ENCODE peak calls at places on chromosome 7, in five cellular contexts. Q is GM23248, Z is neuronal stem cell, J is mesendoderm, M is colonic mucosa. L is an unnamed sample.

GRCh38 chr7:77745746-77746145 is 49.5 kb downstream of the RSBN1L start:
- DNase-seq in Q (no peak), Z (no peak), J (no peak), M (no peak), L (no peak)

GRCh38 chr7:50761722-50762121 is 21.0 kb downstream of the GRB10 start:
- DNase-seq in Q (no peak), Z (no peak), J (no peak), M (no peak), L (no peak)

GRCh38 chr7:156139633-156140032 is 327.4 kb upstream of the SHH start:
- DNase-seq in Q (no peak), Z (no peak), J (no peak), M (no peak), L (no peak)

GRCh38 chr7:99235925-99236324 is 28.0 kb upstream of the KPNA7 start:
- DNase-seq in Q (no peak), Z (no peak), J (no peak), M (no peak), L (no peak)

GRCh38 chr7:158784270-158784669 is 45.0 kb downstream of the ESYT2 start:
- DNase-seq in Q (no peak), Z (no peak), J (no peak), M (no peak), L (no peak)

GRCh38 chr7:149772821-149773425 is 465 bp downstream of the ZNF467 start:
- DNase-seq in Q (peak; percentile 27), Z (no peak), J (peak; percentile 51), M (peak; percentile 29), L (no peak)

GRCh38 chr7:100629117-100629711 is 12.1 kb downstream of the TFR2 start:
- DNase-seq in Q (peak; percentile 32), Z (no peak), J (peak; percentile 78), M (no peak), L (no peak)

GRCh38 chr7:65832281-65832680 is 40.6 kb upstream of the VKORC1L1 start:
- DNase-seq in Q (peak; percentile 39), Z (peak; percentile 20), J (peak; percentile 49), M (peak; percentile 23), L (no peak)

GRCh38 chr7:128833148-128833938 is 3.1 kb downstream of the FLNC start:
- DNase-seq in Q (peak; percentile 95), Z (no peak), J (peak; percentile 72), M (peak; percentile 44), L (no peak)

GRCh38 chr7:103573479-103574058 is 127.6 kb upstream of the SLC26A5 start:
- DNase-seq in Q (peak; percentile 41), Z (peak; percentile 39), J (peak; percentile 45), M (no peak), L (peak; percentile 14)

GRCh38 chr7:101347477-101347876 is 15.2 kb upstream of the COL26A1 start:
- DNase-seq in Q (no peak), Z (no peak), J (no peak), M (no peak), L (no peak)

GRCh38 chr7:71237945-71238344 is 106.0 kb downstream of the GALNT17 start:
- DNase-seq in Q (no peak), Z (peak; percentile 24), J (peak; percentile 80), M (no peak), L (no peak)

GRCh38 chr7:28448708-28449107 is 36.4 kb downstream of the CREB5 start:
- DNase-seq in Q (no peak), Z (no peak), J (no peak), M (no peak), L (no peak)

GRCh38 chr7:38524786-38525185 is 106.4 kb downstream of the AMPH start:
- DNase-seq in Q (peak; percentile 13), Z (no peak), J (no peak), M (no peak), L (no peak)

GRCh38 chr7:41996381-41997035 is 240.5 kb downstream of the GLI3 start:
- DNase-seq in Q (peak; percentile 60), Z (no peak), J (no peak), M (no peak), L (no peak)

GRCh38 chr7:111089822-111090426 is 1.0 kb upstream of the LRRN3 start:
- DNase-seq in Q (peak; percentile 65), Z (no peak), J (peak; percentile 56), M (no peak), L (no peak)

GRCh38 chr7:23396222-23396621 is 74.1 kb downstream of the IGF2BP3 start:
- DNase-seq in Q (peak; percentile 87), Z (no peak), J (no peak), M (no peak), L (no peak)

GRCh38 chr7:127776776-127777390 is 124.9 kb downstream of the SND1 start:
- DNase-seq in Q (peak; percentile 90), Z (no peak), J (no peak), M (no peak), L (peak; percentile 39)

GRCh38 chr7:151856516-151856915 is 20.4 kb downstream of the PRKAG2 start:
- DNase-seq in Q (no peak), Z (no peak), J (no peak), M (no peak), L (no peak)

GRCh38 chr7:44477063-44477830 is 13.2 kb downstream of the NUDCD3 start:
- DNase-seq in Q (peak; percentile 94), Z (peak; percentile 62), J (peak; percentile 95), M (peak; percentile 42), L (no peak)

GRCh38 chr7:151377406-151377805 is 32.4 kb downstream of the WDR86 start:
- DNase-seq in Q (no peak), Z (no peak), J (no peak), M (no peak), L (no peak)

GRCh38 chr7:120055300-120055699 is 217.7 kb upstream of the KCND2 start:
- DNase-seq in Q (peak; percentile 75), Z (no peak), J (peak; percentile 55), M (no peak), L (no peak)

GRCh38 chr7:108570146-108570755 is 577 bp downstream of the DNAJB9 start:
- DNase-seq in Q (peak; percentile 77), Z (no peak), J (peak; percentile 65), M (peak; percentile 57), L (no peak)

GRCh38 chr7:23356726-23357125 is 57.6 kb downstream of the MALSU1 start:
- DNase-seq in Q (peak; percentile 73), Z (no peak), J (no peak), M (no peak), L (no peak)

GRCh38 chr7:3336042-3336665 is 35.1 kb downstream of the SDK1 start:
- DNase-seq in Q (no peak), Z (no peak), J (no peak), M (no peak), L (no peak)

GRCh38 chr7:77862691-77863090 is 64.1 kb downstream of the PHTF2 start:
- DNase-seq in Q (peak; percentile 21), Z (no peak), J (no peak), M (no peak), L (no peak)

GRCh38 chr7:15396210-15397158 is 165.3 kb downstream of the AGMO start:
- DNase-seq in Q (no peak), Z (no peak), J (no peak), M (no peak), L (no peak)

GRCh38 chr7:46567858-46568257 is 646.8 kb upstream of the IGFBP3 start:
- DNase-seq in Q (no peak), Z (no peak), J (no peak), M (no peak), L (no peak)

GRCh38 chr7:46566375-46566774 is 645.3 kb upstream of the IGFBP3 start:
- DNase-seq in Q (peak; percentile 77), Z (no peak), J (no peak), M (no peak), L (no peak)

GRCh38 chr7:46571996-46572395 is 650.9 kb upstream of the IGFBP3 start:
- DNase-seq in Q (peak; percentile 14), Z (no peak), J (no peak), M (no peak), L (no peak)

GRCh38 chr7:46568420-46569116 is 647.5 kb upstream of the IGFBP3 start:
- DNase-seq in Q (no peak), Z (no peak), J (no peak), M (peak; percentile 37), L (no peak)

DNA sequence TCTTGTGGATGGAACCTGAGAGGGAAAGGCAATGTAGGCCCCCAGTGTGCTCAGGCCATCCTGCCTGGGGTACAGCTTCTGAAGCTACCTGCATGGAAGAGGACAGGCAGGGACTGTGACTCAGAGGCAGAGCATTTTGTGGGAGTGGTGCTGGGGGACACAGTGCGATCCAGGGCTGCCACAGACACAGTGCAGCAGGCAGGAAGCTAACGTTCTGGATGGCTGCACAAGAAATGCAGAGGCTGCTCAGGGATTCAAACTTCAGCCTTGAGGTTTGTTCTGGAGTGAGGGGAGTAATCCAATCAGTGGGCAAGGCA is 648.0 kb upstream of the IGFBP3 start:
- DNase-seq in Q (no peak), Z (no peak), J (peak; percentile 65), M (no peak), L (no peak)
- H3K9ac ChIP-seq in Q (no peak overlapping the region), Z (no peak overlapping the region), J (no peak overlapping the region), M (no peak overlapping the region), L (no peak overlapping the region)

DNA sequence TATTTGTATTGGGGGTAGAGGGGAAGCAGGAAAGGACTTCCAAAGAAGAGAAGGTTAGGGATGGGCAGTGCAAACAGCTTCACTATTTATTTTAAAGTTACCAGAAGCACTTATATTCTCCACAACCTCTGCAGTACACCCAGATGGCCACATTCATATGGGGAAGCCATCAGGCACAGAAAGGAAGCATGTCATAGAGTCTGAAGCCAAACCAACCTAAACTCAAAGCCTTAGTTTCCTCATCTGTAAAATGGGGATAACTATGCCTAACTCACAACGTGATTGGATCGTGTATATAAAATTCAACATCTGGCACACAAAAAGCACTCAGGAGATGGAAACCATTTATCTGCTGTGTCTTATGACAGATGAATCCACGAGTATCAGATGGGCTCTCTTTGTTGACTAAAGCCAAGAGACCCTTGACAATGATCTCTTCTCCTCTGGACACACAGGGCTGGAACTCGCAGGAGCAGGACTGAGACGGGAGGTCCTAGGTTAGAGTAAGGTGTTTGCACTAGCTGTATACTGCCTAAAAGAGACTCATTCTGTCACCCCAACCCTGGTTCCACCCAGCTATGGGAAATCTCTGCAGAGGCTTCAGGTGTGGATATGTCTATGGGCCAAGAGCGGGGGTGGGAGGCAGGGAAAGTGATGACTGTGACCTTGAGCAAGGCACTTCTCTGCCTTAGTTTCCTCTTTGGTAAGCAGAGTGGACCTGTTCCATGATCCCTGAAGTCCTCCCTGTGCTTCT is 1.8 kb downstream of the KIAA1549 start:
- DNase-seq in Q (peak; percentile 61), Z (no peak), J (peak; percentile 33), M (no peak), L (no peak)
- H3K9ac ChIP-seq in Q (no peak overlapping the region), Z (no peak overlapping the region), J (peak overlapping the region; percentile 73), M (no peak overlapping the region), L (no peak overlapping the region)

GRCh38 chr7:131031100-131031868 is 296.4 kb upstream of the MKLN1 start:
- DNase-seq in Q (no peak), Z (no peak), J (no peak), M (no peak), L (no peak)

GRCh38 chr7:131038153-131038552 is 289.5 kb upstream of the MKLN1 start:
- DNase-seq in Q (no peak), Z (no peak), J (no peak), M (no peak), L (no peak)

GRCh38 chr7:131035088-131035770 is 292.4 kb upstream of the MKLN1 start:
- DNase-seq in Q (no peak), Z (no peak), J (no peak), M (no peak), L (peak; percentile 96)

GRCh38 chr7:131039355-131039762 is 288.3 kb upstream of the MKLN1 start:
- DNase-seq in Q (peak; percentile 34), Z (no peak), J (no peak), M (no peak), L (no peak)

GRCh38 chr7:131034166-131034881 is 293.4 kb upstream of the MKLN1 start:
- DNase-seq in Q (peak; percentile 56), Z (no peak), J (no peak), M (no peak), L (no peak)
- H3K9ac ChIP-seq in Q (no peak overlapping the region), Z (no peak overlapping the region), J (no peak overlapping the region), M (no peak overlapping the region), L (peak overlapping the region; percentile 74)

GRCh38 chr7:5204546-5204945 is 14.5 kb downstream of the WIPI2 start:
- DNase-seq in Q (no peak), Z (no peak), J (no peak), M (no peak), L (no peak)
- H3K9ac ChIP-seq in Q (no peak overlapping the region), Z (no peak overlapping the region), J (no peak overlapping the region), M (no peak overlapping the region), L (no peak overlapping the region)

L was measured in SK-N-MC.